ENCODE peak calls at places on chromosome X, in eight cellular contexts. N, I, X, L, S, W, A and F are unnamed samples. For H3K4me1 and H3K36me3, the result is how much of the 10 kb centered on the place peaks cover.

GRCh38 chrX:30689116-30689515 is 35.9 kb downstream of the GK start:
- DNase-seq in N (no peak), I (no peak), X (no peak), L (no peak), S (no peak), W (no peak), A (no peak), F (no peak)

GRCh38 chrX:86066998-86067397 is 19.6 kb upstream of the CHM start:
- DNase-seq in N (no peak), I (no peak), X (no peak), L (no peak), S (no peak), W (no peak), A (no peak), F (no peak)

GRCh38 chrX:24550166-24550565 is 85.1 kb downstream of the PDK3 start:
- DNase-seq in N (no peak), I (no peak), X (no peak), L (no peak), S (no peak), W (no peak), A (no peak), F (no peak)

GRCh38 chrX:43140546-43140945 is 362.6 kb upstream of the PPP1R2C start:
- DNase-seq in N (no peak), I (no peak), X (no peak), L (no peak), S (no peak), W (no peak), A (no peak), F (no peak)

GRCh38 chrX:50799531-50799961 is 14.4 kb downstream of the SHROOM4 start:
- DNase-seq in N (no peak), I (no peak), X (no peak), L (no peak), S (no peak), W (peak), A (no peak), F (peak)

GRCh38 chrX:123274796-123275195 is 90.7 kb downstream of the GRIA3 start:
- DNase-seq in N (no peak), I (no peak), X (no peak), L (no peak), S (no peak), W (no peak), A (no peak), F (no peak)

GRCh38 chrX:124338733-124339514 is 6.5 kb downstream of the TEX13D start:
- DNase-seq in N (no peak), I (no peak), X (no peak), L (no peak), S (no peak), W (no peak), A (no peak), F (no peak)

GRCh38 chrX:10158279-10158939 is 1.6 kb downstream of the CLCN4 start:
- DNase-seq in N (no peak), I (peak), X (peak), L (peak), S (peak), W (no peak), A (peak), F (peak)

GRCh38 chrX:54921427-54922021 is 900 bp downstream of the TRO start:
- DNase-seq in N (peak), I (peak), X (peak), L (peak), S (no peak), W (no peak), A (peak), F (no peak)

GRCh38 chrX:139823806-139824205 is 109.0 kb downstream of the ATP11C start:
- DNase-seq in N (no peak), I (no peak), X (no peak), L (no peak), S (no peak), W (no peak), A (no peak), F (no peak)

GRCh38 chrX:23634181-23634580 is 33.1 kb upstream of the PRDX4 start:
- DNase-seq in N (no peak), I (no peak), X (no peak), L (no peak), S (no peak), W (no peak), A (no peak), F (no peak)

GRCh38 chrX:72316408-72317079 is 10.8 kb upstream of the CITED1 start:
- DNase-seq in N (no peak), I (no peak), X (peak), L (no peak), S (no peak), W (no peak), A (no peak), F (peak)

GRCh38 chrX:96752776-96753175 is 68.1 kb downstream of the DIAPH2 start:
- DNase-seq in N (no peak), I (no peak), X (no peak), L (no peak), S (no peak), W (peak), A (no peak), F (no peak)

GRCh38 chrX:120753413-120754251 is 122.0 kb downstream of the CT47B1 start:
- DNase-seq in N (no peak), I (no peak), X (no peak), L (no peak), S (peak), W (no peak), A (no peak), F (peak)

GRCh38 chrX:120755066-120755846 is 120.4 kb downstream of the CT47B1 start:
- DNase-seq in N (no peak), I (no peak), X (no peak), L (no peak), S (peak), W (no peak), A (no peak), F (peak)

GRCh38 chrX:120750381-120750780 is 120.5 kb upstream of the C1GALT1C1 start:
- DNase-seq in N (no peak), I (no peak), X (no peak), L (no peak), S (no peak), W (no peak), A (no peak), F (no peak)

GRCh38 chrX:120751683-120752082 is 121.8 kb upstream of the C1GALT1C1 start:
- DNase-seq in N (no peak), I (no peak), X (no peak), L (no peak), S (peak), W (no peak), A (no peak), F (no peak)

DNA sequence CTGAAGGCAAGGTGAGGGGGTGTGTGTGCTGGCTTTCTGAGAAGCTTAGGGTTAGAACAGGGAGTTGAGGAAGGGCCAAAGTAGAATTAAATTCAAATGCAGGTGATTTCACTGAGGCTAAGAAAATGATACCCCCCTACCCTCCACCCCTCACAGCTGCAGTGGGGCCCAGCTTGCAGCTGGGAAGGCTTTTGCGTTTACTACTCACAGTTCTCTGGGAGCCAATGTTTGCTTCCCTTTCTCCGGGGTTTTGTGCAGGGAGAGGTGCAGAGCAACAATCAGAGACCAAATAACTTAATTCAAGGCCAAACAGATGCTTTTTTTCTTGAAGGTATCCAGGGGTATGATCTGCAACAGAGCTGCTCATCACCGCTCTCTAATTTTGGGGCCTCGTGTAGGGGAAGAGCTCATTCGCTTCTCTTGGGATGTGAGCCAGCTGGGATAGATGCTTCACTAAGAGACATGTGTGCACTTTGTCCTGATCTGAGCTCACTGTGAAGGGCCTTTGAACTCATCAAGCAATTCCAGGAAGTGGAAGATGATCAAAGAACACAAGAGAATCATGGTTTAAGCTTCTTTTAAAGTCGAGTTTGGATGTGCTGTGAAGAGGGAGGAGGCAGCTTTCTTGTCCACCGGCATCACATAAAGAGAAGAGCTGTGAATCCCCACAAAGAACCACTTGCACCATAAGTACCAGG is 122.7 kb upstream of the C1GALT1C1 start:
- DNase-seq in N (no peak), I (no peak), X (no peak), L (peak), S (peak), W (no peak), A (no peak), F (no peak)
- H3K4me1 ChIP-seq in N (under half), I (under half), X (under half), L (under half), S (half or more), W (under half), A (under half), F (under half)

DNA sequence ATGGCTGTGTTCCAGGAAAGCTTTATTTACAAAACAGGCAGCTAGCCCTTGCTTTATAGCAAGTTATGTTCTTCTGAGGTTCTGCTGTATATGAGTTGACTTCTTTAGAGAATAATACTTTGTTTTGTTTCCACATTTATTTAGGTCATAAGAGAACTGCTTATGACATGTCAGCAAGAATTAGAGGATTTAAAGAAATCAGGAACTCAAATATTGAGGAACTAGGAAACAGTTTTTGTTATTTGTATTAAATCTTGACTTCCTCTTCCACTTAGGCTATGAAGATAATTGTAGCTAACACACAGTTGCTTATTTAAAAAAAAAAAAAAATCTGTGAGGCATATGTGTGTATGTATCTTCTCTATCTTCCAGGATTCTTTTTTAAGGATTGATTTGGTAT is 14.3 kb downstream of the ZRSR2 start:
- DNase-seq in N (no peak), I (no peak), X (no peak), L (no peak), S (no peak), W (no peak), A (no peak), F (no peak)
- H3K36me3 ChIP-seq in N (under half), I (under half), X (under half), L (under half), S (half or more), W (under half), A (half or more), F (under half)

GRCh38 chrX:70445197-70445656 is 592 bp downstream of the DLG3 start:
- DNase-seq in N (no peak), I (no peak), X (no peak), L (no peak), S (no peak), W (no peak), A (no peak), F (no peak)
- H3K4me3 ChIP-seq in N (no peak), I (no peak), X (no peak), L (no peak), S (no peak), W (peak), A (peak), F (peak)

GRCh38 chrX:19774905-19775304 is 112.5 kb downstream of the SH3KBP1 start:
- DNase-seq in N (no peak), I (no peak), X (no peak), L (no peak), S (no peak), W (no peak), A (no peak), F (no peak)
- H3K4me1 ChIP-seq in N (under half), I (under half), X (under half), L (under half), S (half or more), W (under half), A (under half), F (under half)

GRCh38 chrX:3680459-3680858 is 33.0 kb downstream of the PRKX start:
- DNase-seq in N (no peak), I (no peak), X (no peak), L (no peak), S (no peak), W (no peak), A (no peak), F (no peak)

GRCh38 chrX:3678287-3678686 is 35.2 kb downstream of the PRKX start:
- DNase-seq in N (no peak), I (no peak), X (no peak), L (no peak), S (no peak), W (no peak), A (no peak), F (no peak)

GRCh38 chrX:3679669-3680068 is 33.8 kb downstream of the PRKX start:
- DNase-seq in N (no peak), I (no peak), X (no peak), L (no peak), S (no peak), W (no peak), A (no peak), F (no peak)
- H3K36me3 ChIP-seq in N (under half), I (under half), X (under half), L (under half), S (under half), W (under half), A (under half), F (under half)

DNA sequence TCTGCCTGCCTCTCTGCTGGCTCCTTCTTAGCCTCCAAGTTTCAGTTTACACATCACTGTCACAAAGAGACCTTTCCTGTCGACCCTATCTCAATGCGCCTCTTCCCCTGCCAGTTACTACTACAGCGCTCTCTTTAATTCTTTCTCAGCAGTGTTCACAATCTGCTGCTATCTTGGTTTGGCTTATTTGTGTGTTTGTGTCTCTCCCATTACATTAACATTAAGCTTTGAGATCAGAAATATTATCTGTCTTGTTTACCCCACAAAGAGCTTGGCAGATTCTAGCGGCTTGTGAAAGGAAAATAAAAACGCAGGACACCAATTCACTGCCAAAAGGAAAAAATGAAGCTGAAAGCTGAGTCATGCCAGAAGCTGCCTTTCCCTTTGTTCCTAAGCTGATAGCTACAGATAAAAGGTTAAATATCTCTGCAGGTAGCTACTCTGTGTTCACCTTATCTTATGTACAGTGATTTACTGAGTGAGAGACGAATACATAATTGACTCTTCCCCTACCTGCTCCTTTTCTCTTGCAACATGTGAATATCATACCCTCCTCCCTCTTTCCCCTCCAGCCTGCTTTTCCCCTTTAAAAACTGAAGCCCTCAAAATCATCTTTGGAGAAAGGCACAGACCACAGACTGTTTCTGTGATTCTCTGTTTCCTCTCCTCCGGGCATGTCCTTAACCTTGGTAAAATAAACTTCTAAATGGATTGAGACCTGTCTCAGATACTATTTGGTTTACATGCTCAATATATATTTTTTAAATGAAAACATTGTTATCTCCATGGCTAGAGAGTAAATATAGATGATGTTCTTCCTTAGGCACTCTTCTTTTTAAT is 19.3 kb upstream of the SLC9A7 start:
- DNase-seq in N (no peak), I (peak), X (no peak), L (no peak), S (no peak), W (no peak), A (no peak), F (no peak)
- H3K4me3 ChIP-seq in N (no peak), I (no peak), X (no peak), L (no peak), S (no peak), W (no peak), A (no peak), F (no peak)